ENCODE peak calls at places on chromosomes 16 and 17, in nine cellular contexts. C is T-helper 9 cell; F is cardiac muscle cell; K is stimulated activated CD4-positive, alpha-beta T cell treated with anti-CD3 and anti-CD28 coated beads, Interleukin-15, amount 100 ng/mL, for 48 hours; U is PC-3; L is NCI-H510A treated with DMSO at 0.1 percent for 48 hours; B is activated CD4-positive, alpha-beta T cell treated with anti-CD3 and anti-CD28 coated beads, Interleukin-2, amount 10 ng/mL, durations not matched to agents 7 days and 5 days; N is ecto neural progenitor cell; O is immature natural killer cell. D is an unnamed sample.

GRCh38 chr17:80847506-80848230 is 144.0 kb upstream of the CHMP6 start:
- DNase-seq in C (no peak), F (no peak), K (peak; percentile 53), U (no peak), L (no peak), B (peak; percentile 87), N (no peak), O (peak; percentile 35), D (no peak)

GRCh38 chr17:77687921-77688320 is 270.6 kb upstream of the TNRC6C start:
- DNase-seq in C (no peak), F (no peak), K (no peak), U (no peak), L (no peak), B (no peak), N (no peak), O (no peak), D (peak; percentile 43)

GRCh38 chr16:48162839-48163410 is 7.1 kb upstream of the ABCC12 start:
- DNase-seq in C (no peak), F (no peak), K (no peak), U (no peak), L (no peak), B (no peak), N (no peak), O (no peak), D (no peak)

GRCh38 chr16:82092711-82093110 is 57.7 kb downstream of the HSD17B2 start:
- DNase-seq in C (no peak), F (no peak), K (no peak), U (peak; percentile 7), L (no peak), B (no peak), N (no peak), O (no peak), D (no peak)

GRCh38 chr17:50660042-50660886 is 25.6 kb downstream of the ABCC3 start:
- DNase-seq in C (no peak), F (no peak), K (no peak), U (peak; percentile 70), L (peak; percentile 87), B (no peak), N (no peak), O (no peak), D (no peak)

GRCh38 chr16:88731699-88732098 is 25.4 kb downstream of the CTU2 start:
- DNase-seq in C (no peak), F (no peak), K (no peak), U (no peak), L (no peak), B (no peak), N (no peak), O (no peak), D (no peak)

GRCh38 chr16:56576585-56577299 is 11.9 kb downstream of the MT4 start:
- DNase-seq in C (peak; percentile 88), F (peak; percentile 49), K (peak; percentile 73), U (peak; percentile 88), L (peak; percentile 5), B (peak; percentile 91), N (peak; percentile 83), O (peak; percentile 83), D (peak; percentile 90)

GRCh38 chr17:2289878-2290478 is 13.6 kb downstream of the SMG6 start:
- DNase-seq in C (no peak), F (no peak), K (no peak), U (peak; percentile 14), L (no peak), B (no peak), N (no peak), O (no peak), D (no peak)

GRCh38 chr16:30780549-30780948 is 6.5 kb downstream of the ZNF629 start:
- DNase-seq in C (no peak), F (no peak), K (no peak), U (no peak), L (no peak), B (no peak), N (no peak), O (no peak), D (no peak)

GRCh38 chr17:62653002-62653830 is 25.7 kb downstream of the MRC2 start:
- DNase-seq in C (peak; percentile 34), F (peak; percentile 45), K (peak; percentile 93), U (peak; percentile 68), L (peak; percentile 95), B (peak; percentile 60), N (peak; percentile 97), O (peak; percentile 23), D (peak; percentile 96)

GRCh38 chr16:81997738-81998137 is 13.5 kb downstream of the SDR42E1 start:
- DNase-seq in C (no peak), F (no peak), K (no peak), U (peak; percentile 79), L (no peak), B (no peak), N (no peak), O (no peak), D (peak; percentile 61)

GRCh38 chr16:67481561-67482259 is 753 bp upstream of the ATP6V0D1 start:
- DNase-seq in C (peak; percentile 27), F (no peak), K (no peak), U (no peak), L (peak; percentile 38), B (peak; percentile 68), N (no peak), O (peak; percentile 6), D (no peak)

GRCh38 chr17:75338335-75338734 is 49.1 kb upstream of the SLC25A19 start:
- DNase-seq in C (no peak), F (no peak), K (no peak), U (no peak), L (no peak), B (peak; percentile 27), N (no peak), O (peak; percentile 8), D (no peak)

GRCh38 chr17:79907855-79908254 is 68.6 kb upstream of the CBX4 start:
- DNase-seq in C (no peak), F (no peak), K (no peak), U (no peak), L (no peak), B (no peak), N (peak; percentile 56), O (no peak), D (peak; percentile 62)

GRCh38 chr16:67150058-67150832 is 553 bp downstream of the B3GNT9 start:
- DNase-seq in C (no peak), F (peak; percentile 66), K (no peak), U (no peak), L (peak; percentile 60), B (peak; percentile 46), N (peak; percentile 84), O (no peak), D (peak; percentile 81)

GRCh38 chr17:27109346-27109745 is 184.6 kb upstream of the WSB1 start:
- DNase-seq in C (no peak), F (no peak), K (no peak), U (no peak), L (no peak), B (no peak), N (no peak), O (no peak), D (no peak)

GRCh38 chr16:12463961-12464360 is 339.7 kb downstream of the CPPED1 start:
- DNase-seq in C (no peak), F (no peak), K (no peak), U (no peak), L (no peak), B (no peak), N (no peak), O (no peak), D (no peak)

GRCh38 chr17:80026359-80027042 is 9.2 kb downstream of the TBC1D16 start:
- DNase-seq in C (no peak), F (no peak), K (no peak), U (no peak), L (peak; percentile 86), B (no peak), N (no peak), O (no peak), D (no peak)

GRCh38 chr16:1335996-1336395 is 2.6 kb downstream of the BAIAP3 start:
- DNase-seq in C (no peak), F (no peak), K (no peak), U (no peak), L (no peak), B (no peak), N (peak; percentile 85), O (no peak), D (no peak)

GRCh38 chr17:63929860-63930766 is 2.0 kb downstream of the CD79B start:
- DNase-seq in C (no peak), F (no peak), K (no peak), U (no peak), L (no peak), B (no peak), N (no peak), O (no peak), D (no peak)

GRCh38 chr17:50514936-50515702 is 6.9 kb downstream of the MYCBPAP start:
- DNase-seq in C (no peak), F (no peak), K (no peak), U (no peak), L (no peak), B (no peak), N (no peak), O (no peak), D (peak; percentile 68)

GRCh38 chr16:57273359-57273758 is 11.1 kb downstream of the PLLP start:
- DNase-seq in C (no peak), F (peak; percentile 41), K (no peak), U (no peak), L (no peak), B (no peak), N (no peak), O (no peak), D (peak; percentile 34)

GRCh38 chr16:1310832-1311200 is 1.4 kb downstream of the UBE2I start:
- DNase-seq in C (no peak), F (no peak), K (no peak), U (no peak), L (no peak), B (peak; percentile 56), N (no peak), O (peak; percentile 47), D (no peak)

GRCh38 chr16:73172621-73173312 is 124.8 kb upstream of the ZFHX3 start:
- DNase-seq in C (no peak), F (peak; percentile 30), K (no peak), U (peak; percentile 65), L (peak; percentile 14), B (no peak), N (peak; percentile 48), O (no peak), D (peak; percentile 65)

GRCh38 chr17:74429604-74430384 is 2.1 kb upstream of the GPRC5C start:
- DNase-seq in C (no peak), F (peak; percentile 59), K (no peak), U (peak; percentile 28), L (peak; percentile 68), B (no peak), N (peak; percentile 57), O (no peak), D (peak; percentile 72)

GRCh38 chr16:31215287-31216115 is 1.4 kb downstream of the PYDC1 start:
- DNase-seq in C (no peak), F (peak; percentile 84), K (no peak), U (peak; percentile 57), L (peak; percentile 64), B (no peak), N (peak; percentile 81), O (no peak), D (peak; percentile 88)

GRCh38 chr17:80265205-80266068 is 4.8 kb downstream of the RNF213 start:
- DNase-seq in C (peak; percentile 47), F (no peak), K (no peak), U (no peak), L (no peak), B (peak; percentile 75), N (no peak), O (peak; percentile 86), D (no peak)

GRCh38 chr16:64539811-64540210 is 582.1 kb downstream of the CDH11 start:
- DNase-seq in C (no peak), F (no peak), K (no peak), U (no peak), L (no peak), B (no peak), N (no peak), O (no peak), D (no peak)

GRCh38 chr17:15655162-15655561 is 28.9 kb downstream of the TRIM16 start:
- DNase-seq in C (no peak), F (no peak), K (no peak), U (peak; percentile 57), L (no peak), B (no peak), N (no peak), O (no peak), D (peak; percentile 90)

GRCh38 chr16:24778676-24779075 is 49.2 kb downstream of the TNRC6A start:
- DNase-seq in C (no peak), F (no peak), K (no peak), U (no peak), L (no peak), B (no peak), N (no peak), O (no peak), D (no peak)

GRCh38 chr16:50955311-50955710 is 195.8 kb downstream of the SALL1 start:
- DNase-seq in C (no peak), F (no peak), K (no peak), U (no peak), L (no peak), B (no peak), N (no peak), O (no peak), D (no peak)